ENCODE peak calls at places on chromosomes 11 and 22, in ten cellular contexts. J, W, U, S, F, L, R, A, X and Z are unnamed samples.

GRCh38 chr11:34439521-34440258 is 956 bp downstream of the CAT start:
- DNase-seq in J (no peak), W (no peak), U (peak; percentile 19), S (no peak), F (no peak), L (no peak), R (no peak), A (no peak), X (no peak), Z (no peak)

GRCh38 chr11:72813740-72814138 is 472 bp upstream of the ATG16L2 start:
- DNase-seq in J (no peak), W (no peak), U (peak; percentile 86), S (peak; percentile 68), F (no peak), L (peak; percentile 83), R (peak; percentile 75), A (no peak), X (peak; percentile 86), Z (peak; percentile 43)

GRCh38 chr11:72379384-72380131 is 54.8 kb downstream of the CLPB start:
- DNase-seq in J (no peak), W (no peak), U (no peak), S (peak; percentile 5), F (no peak), L (no peak), R (no peak), A (no peak), X (no peak), Z (no peak)

GRCh38 chr11:45141171-45141570 is 5.3 kb upstream of the PRDM11 start:
- DNase-seq in J (no peak), W (no peak), U (no peak), S (no peak), F (no peak), L (no peak), R (no peak), A (no peak), X (no peak), Z (no peak)

GRCh38 chr11:1310772-1311468 is 1.5 kb upstream of the TOLLIP start:
- DNase-seq in J (no peak), W (no peak), U (no peak), S (no peak), F (no peak), L (no peak), R (no peak), A (no peak), X (no peak), Z (no peak)

GRCh38 chr22:46539169-46539568 is 1.7 kb upstream of the CELSR1 start:
- DNase-seq in J (no peak), W (no peak), U (peak; percentile 37), S (no peak), F (no peak), L (no peak), R (no peak), A (no peak), X (no peak), Z (no peak)

GRCh38 chr11:47864910-47865309 is 16.8 kb upstream of the NUP160 start:
- DNase-seq in J (no peak), W (no peak), U (no peak), S (peak; percentile 36), F (no peak), L (no peak), R (peak; percentile 37), A (no peak), X (no peak), Z (no peak)

GRCh38 chr11:64372802-64373597 is 14.0 kb downstream of the RPS6KA4 start:
- DNase-seq in J (no peak), W (no peak), U (peak; percentile 19), S (peak; percentile 37), F (no peak), L (no peak), R (peak; percentile 18), A (peak; percentile 96), X (peak; percentile 90), Z (no peak)

GRCh38 chr22:47090591-47091240 is 328.3 kb downstream of the TBC1D22A start:
- DNase-seq in J (no peak), W (peak; percentile 24), U (no peak), S (peak; percentile 38), F (no peak), L (peak; percentile 64), R (peak; percentile 67), A (no peak), X (no peak), Z (no peak)

GRCh38 chr11:73308963-73309960 is 1.2 kb downstream of the ARHGEF17 start:
- DNase-seq in J (no peak), W (peak; percentile 90), U (peak; percentile 99), S (peak; percentile 92), F (peak; percentile 81), L (peak; percentile 99), R (peak; percentile 99), A (no peak), X (peak; percentile 52), Z (no peak)

GRCh38 chr11:134278356-134278755 is 2.2 kb downstream of the GLB1L3 start:
- DNase-seq in J (no peak), W (no peak), U (no peak), S (no peak), F (no peak), L (no peak), R (no peak), A (no peak), X (no peak), Z (no peak)

GRCh38 chr22:35587447-35587870 is 29.7 kb downstream of the MB start:
- DNase-seq in J (no peak), W (no peak), U (peak; percentile 50), S (no peak), F (no peak), L (peak; percentile 35), R (peak; percentile 9), A (no peak), X (peak; percentile 89), Z (no peak)

GRCh38 chr11:46458491-46458890 is 66.9 kb upstream of the CHRM4 start:
- DNase-seq in J (no peak), W (no peak), U (no peak), S (no peak), F (no peak), L (no peak), R (no peak), A (no peak), X (no peak), Z (no peak)

GRCh38 chr11:122633219-122633829 is 22.2 kb upstream of the UBASH3B start:
- DNase-seq in J (no peak), W (no peak), U (peak; percentile 66), S (peak; percentile 78), F (peak; percentile 30), L (peak; percentile 77), R (peak; percentile 88), A (no peak), X (no peak), Z (no peak)

GRCh38 chr11:70252844-70253243 is 17.6 kb upstream of the PPFIA1 start:
- DNase-seq in J (no peak), W (no peak), U (no peak), S (no peak), F (no peak), L (no peak), R (no peak), A (no peak), X (no peak), Z (no peak)

GRCh38 chr11:33775064-33775807 is 916 bp upstream of the FBXO3 start:
- DNase-seq in J (no peak), W (no peak), U (no peak), S (no peak), F (no peak), L (no peak), R (no peak), A (no peak), X (no peak), Z (no peak)

GRCh38 chr11:62392944-62393628 is 25.7 kb upstream of the SCGB1A1 start:
- DNase-seq in J (peak; percentile 38), W (no peak), U (peak; percentile 35), S (no peak), F (no peak), L (no peak), R (no peak), A (no peak), X (no peak), Z (no peak)

GRCh38 chr11:68040121-68040956 is 1.5 kb downstream of the TCIRG1 start:
- DNase-seq in J (peak; percentile 97), W (peak; percentile 42), U (peak; percentile 44), S (peak; percentile 73), F (peak; percentile 53), L (peak; percentile 83), R (peak; percentile 73), A (no peak), X (peak; percentile 92), Z (peak; percentile 15)

GRCh38 chr11:109423114-109423859 is 1.3 kb downstream of the C11orf87 start:
- DNase-seq in J (no peak), W (no peak), U (peak; percentile 1), S (no peak), F (peak; percentile 45), L (peak; percentile 18), R (peak; percentile 19), A (no peak), X (peak; percentile 22), Z (no peak)

GRCh38 chr11:43217856-43218255 is 93.9 kb upstream of the API5 start:
- DNase-seq in J (no peak), W (no peak), U (no peak), S (no peak), F (no peak), L (no peak), R (no peak), A (no peak), X (no peak), Z (no peak)

GRCh38 chr22:20424553-20424936 is 13.1 kb downstream of the SCARF2 start:
- DNase-seq in J (no peak), W (no peak), U (no peak), S (no peak), F (no peak), L (no peak), R (no peak), A (no peak), X (no peak), Z (no peak)

GRCh38 chr11:6040874-6041273 is 10.3 kb upstream of the OR56A1 start:
- DNase-seq in J (no peak), W (no peak), U (no peak), S (no peak), F (no peak), L (peak; percentile 12), R (no peak), A (no peak), X (no peak), Z (no peak)

GRCh38 chr11:114091791-114092397 is 32.4 kb downstream of the ZBTB16 start:
- DNase-seq in J (no peak), W (no peak), U (no peak), S (no peak), F (no peak), L (no peak), R (no peak), A (no peak), X (no peak), Z (no peak)

GRCh38 chr22:26718488-26718887 is 61.1 kb downstream of the MIAT start:
- DNase-seq in J (no peak), W (no peak), U (no peak), S (no peak), F (no peak), L (no peak), R (no peak), A (no peak), X (no peak), Z (no peak)

GRCh38 chr11:110862407-110862806 is 150.2 kb upstream of the ARHGAP20 start:
- DNase-seq in J (no peak), W (no peak), U (no peak), S (no peak), F (no peak), L (no peak), R (no peak), A (no peak), X (no peak), Z (no peak)

GRCh38 chr11:94171693-94172440 is 43.2 kb downstream of the PANX1 start:
- DNase-seq in J (peak; percentile 14), W (no peak), U (no peak), S (peak; percentile 55), F (peak; percentile 68), L (peak; percentile 67), R (peak; percentile 59), A (no peak), X (peak; percentile 42), Z (no peak)

GRCh38 chr11:116461789-116462188 is 311.0 kb downstream of the BUD13 start:
- DNase-seq in J (no peak), W (no peak), U (no peak), S (no peak), F (no peak), L (no peak), R (no peak), A (no peak), X (no peak), Z (no peak)

GRCh38 chr22:38271927-38272372 is 860 bp downstream of the TMEM184B start:
- DNase-seq in J (no peak), W (no peak), U (peak; percentile 40), S (no peak), F (no peak), L (peak; percentile 20), R (no peak), A (no peak), X (no peak), Z (no peak)